ENCODE peak calls at places on chromosomes 12 and 14, in seven cellular contexts. One of them, this sample, is unnamed.

GRCh38 chr14:60655898-60656754 is 6.8 kb upstream of the SIX1 start:
- DNase-seq in body of pancreas: no peak
- DNase-seq in osteoblast: no peak
- DNase-seq in RWPE1: no peak
- DNase-seq in AG04450: no peak
- DNase-seq in DND-41: no peak
- DNase-seq in vagina: no peak
- DNase-seq in this sample: no peak

GRCh38 chr12:43357141-43357540 is 194.9 kb downstream of the ADAMTS20 start:
- DNase-seq in body of pancreas: no peak
- DNase-seq in osteoblast: no peak
- DNase-seq in RWPE1: no peak
- DNase-seq in AG04450: no peak
- DNase-seq in DND-41: no peak
- DNase-seq in vagina: no peak
- DNase-seq in this sample: no peak

GRCh38 chr14:24712909-24713308 is 78.9 kb upstream of the GZMB start:
- DNase-seq in body of pancreas: no peak
- DNase-seq in osteoblast: no peak
- DNase-seq in RWPE1: no peak
- DNase-seq in AG04450: no peak
- DNase-seq in DND-41: no peak
- DNase-seq in vagina: no peak
- DNase-seq in this sample: no peak

GRCh38 chr12:53289891-53290290 is 5.5 kb upstream of the PFDN5 start:
- DNase-seq in body of pancreas: no peak
- DNase-seq in osteoblast: peak
- DNase-seq in RWPE1: no peak
- DNase-seq in AG04450: no peak
- DNase-seq in DND-41: no peak
- DNase-seq in vagina: no peak
- DNase-seq in this sample: no peak

GRCh38 chr12:133129368-133130037 is 571 bp downstream of the ZNF891 start:
- DNase-seq in body of pancreas: no peak
- DNase-seq in osteoblast: no peak
- DNase-seq in RWPE1: peak
- DNase-seq in AG04450: no peak
- DNase-seq in DND-41: peak
- DNase-seq in vagina: no peak
- DNase-seq in this sample: no peak

GRCh38 chr14:52081964-52082363 is 13.1 kb upstream of the NID2 start:
- DNase-seq in body of pancreas: no peak
- DNase-seq in osteoblast: no peak
- DNase-seq in RWPE1: no peak
- DNase-seq in AG04450: no peak
- DNase-seq in DND-41: no peak
- DNase-seq in vagina: no peak
- DNase-seq in this sample: no peak

GRCh38 chr12:14278294-14278953 is 87.1 kb upstream of the ATF7IP start:
- DNase-seq in body of pancreas: no peak
- DNase-seq in osteoblast: no peak
- DNase-seq in RWPE1: no peak
- DNase-seq in AG04450: no peak
- DNase-seq in DND-41: no peak
- DNase-seq in vagina: no peak
- DNase-seq in this sample: no peak

GRCh38 chr12:10190558-10191388 is 11.9 kb downstream of the TMEM52B start:
- DNase-seq in body of pancreas: peak
- DNase-seq in osteoblast: peak
- DNase-seq in RWPE1: peak
- DNase-seq in AG04450: no peak
- DNase-seq in DND-41: peak
- DNase-seq in vagina: no peak
- DNase-seq in this sample: peak

GRCh38 chr14:82889701-82890100 is 1356.0 kb upstream of the SEL1L start:
- DNase-seq in body of pancreas: no peak
- DNase-seq in osteoblast: no peak
- DNase-seq in RWPE1: no peak
- DNase-seq in AG04450: no peak
- DNase-seq in DND-41: no peak
- DNase-seq in vagina: no peak
- DNase-seq in this sample: no peak

GRCh38 chr12:108313609-108314331 is 25.3 kb downstream of the CMKLR1 start:
- DNase-seq in body of pancreas: no peak
- DNase-seq in osteoblast: no peak
- DNase-seq in RWPE1: no peak
- DNase-seq in AG04450: no peak
- DNase-seq in DND-41: peak
- DNase-seq in vagina: no peak
- DNase-seq in this sample: no peak

GRCh38 chr14:76987956-76988520 is 40.5 kb downstream of the IRF2BPL start:
- DNase-seq in body of pancreas: no peak
- DNase-seq in osteoblast: no peak
- DNase-seq in RWPE1: no peak
- DNase-seq in AG04450: no peak
- DNase-seq in DND-41: no peak
- DNase-seq in vagina: no peak
- DNase-seq in this sample: no peak

GRCh38 chr12:67572492-67572891 is 76.1 kb upstream of the DYRK2 start:
- DNase-seq in body of pancreas: no peak
- DNase-seq in osteoblast: no peak
- DNase-seq in RWPE1: no peak
- DNase-seq in AG04450: no peak
- DNase-seq in DND-41: no peak
- DNase-seq in vagina: no peak
- DNase-seq in this sample: no peak

GRCh38 chr14:55327179-55327578 is 56.0 kb downstream of the FBXO34 start:
- DNase-seq in body of pancreas: no peak
- DNase-seq in osteoblast: no peak
- DNase-seq in RWPE1: no peak
- DNase-seq in AG04450: no peak
- DNase-seq in DND-41: no peak
- DNase-seq in vagina: no peak
- DNase-seq in this sample: no peak

GRCh38 chr14:61145903-61146411 is 135.2 kb downstream of the TMEM30B start:
- DNase-seq in body of pancreas: no peak
- DNase-seq in osteoblast: peak
- DNase-seq in RWPE1: no peak
- DNase-seq in AG04450: no peak
- DNase-seq in DND-41: no peak
- DNase-seq in vagina: no peak
- DNase-seq in this sample: peak

GRCh38 chr14:51182166-51182565 is 57.9 kb upstream of the TMX1 start:
- DNase-seq in body of pancreas: no peak
- DNase-seq in osteoblast: no peak
- DNase-seq in RWPE1: peak
- DNase-seq in AG04450: no peak
- DNase-seq in DND-41: no peak
- DNase-seq in vagina: no peak
- DNase-seq in this sample: no peak

GRCh38 chr12:79006306-79006705 is 141.7 kb downstream of the SYT1 start:
- DNase-seq in body of pancreas: no peak
- DNase-seq in osteoblast: peak
- DNase-seq in RWPE1: peak
- DNase-seq in AG04450: no peak
- DNase-seq in DND-41: no peak
- DNase-seq in vagina: no peak
- DNase-seq in this sample: peak

GRCh38 chr12:89927226-89927698 is 218.6 kb upstream of the ATP2B1 start:
- DNase-seq in body of pancreas: no peak
- DNase-seq in osteoblast: no peak
- DNase-seq in RWPE1: no peak
- DNase-seq in AG04450: no peak
- DNase-seq in DND-41: no peak
- DNase-seq in vagina: no peak
- DNase-seq in this sample: no peak

GRCh38 chr12:123483602-123484273 is 25.8 kb downstream of the SNRNP35 start:
- DNase-seq in body of pancreas: no peak
- DNase-seq in osteoblast: peak
- DNase-seq in RWPE1: no peak
- DNase-seq in AG04450: no peak
- DNase-seq in DND-41: peak
- DNase-seq in vagina: no peak
- DNase-seq in this sample: no peak
- H3K27ac ChIP-seq in body of pancreas: no peak
- H3K27ac ChIP-seq in osteoblast: no peak
- H3K27ac ChIP-seq in RWPE1: peak
- H3K27ac ChIP-seq in AG04450: no peak
- H3K27ac ChIP-seq in DND-41: peak
- H3K27ac ChIP-seq in vagina: no peak
- H3K27ac ChIP-seq in this sample: no peak

GRCh38 chr14:105493921-105494605 is 3.0 kb downstream of the TEDC1 start:
- DNase-seq in body of pancreas: no peak
- DNase-seq in osteoblast: peak
- DNase-seq in RWPE1: no peak
- DNase-seq in AG04450: no peak
- DNase-seq in DND-41: peak
- DNase-seq in vagina: no peak
- DNase-seq in this sample: no peak

GRCh38 chr14:105494606-105494929 is 3.5 kb downstream of the TEDC1 start:
- DNase-seq in body of pancreas: no peak
- DNase-seq in osteoblast: peak
- DNase-seq in RWPE1: no peak
- DNase-seq in AG04450: no peak
- DNase-seq in DND-41: no peak
- DNase-seq in vagina: no peak
- DNase-seq in this sample: no peak

GRCh38 chr14:105491366-105492006 is 440 bp downstream of the TEDC1 start:
- DNase-seq in body of pancreas: peak
- DNase-seq in osteoblast: peak
- DNase-seq in RWPE1: peak
- DNase-seq in AG04450: no peak
- DNase-seq in DND-41: peak
- DNase-seq in vagina: no peak
- DNase-seq in this sample: no peak

GRCh38 chr14:105492051-105492965 is 1.3 kb downstream of the TEDC1 start:
- DNase-seq in body of pancreas: peak
- DNase-seq in osteoblast: peak
- DNase-seq in RWPE1: no peak
- DNase-seq in AG04450: no peak
- DNase-seq in DND-41: no peak
- DNase-seq in vagina: no peak
- DNase-seq in this sample: no peak

GRCh38 chr14:105492966-105493871 is 2.2 kb downstream of the TEDC1 start:
- DNase-seq in body of pancreas: peak
- DNase-seq in osteoblast: peak
- DNase-seq in RWPE1: no peak
- DNase-seq in AG04450: no peak
- DNase-seq in DND-41: no peak
- DNase-seq in vagina: no peak
- DNase-seq in this sample: no peak
- TF ChIP-seq CTCF in body of pancreas: no peak
- TF ChIP-seq CTCF in osteoblast: no peak
- TF ChIP-seq CTCF in RWPE1: no peak
- TF ChIP-seq CTCF in AG04450: no peak
- TF ChIP-seq CTCF in DND-41: peak
- TF ChIP-seq CTCF in vagina: no peak
- TF ChIP-seq CTCF in this sample: no peak

GRCh38 chr14:90758028-90758889 is 58.0 kb downstream of the TTC7B start:
- DNase-seq in body of pancreas: peak
- DNase-seq in osteoblast: peak
- DNase-seq in RWPE1: peak
- DNase-seq in AG04450: peak
- DNase-seq in DND-41: peak
- DNase-seq in vagina: peak
- DNase-seq in this sample: peak
- H3K27ac ChIP-seq in body of pancreas: peak
- H3K27ac ChIP-seq in osteoblast: peak
- H3K27ac ChIP-seq in RWPE1: peak
- H3K27ac ChIP-seq in AG04450: peak
- H3K27ac ChIP-seq in DND-41: peak
- H3K27ac ChIP-seq in vagina: peak
- H3K27ac ChIP-seq in this sample: peak

GRCh38 chr12:12975322-12976077 is 23.5 kb upstream of the GPRC5D start:
- DNase-seq in body of pancreas: peak
- DNase-seq in osteoblast: peak
- DNase-seq in RWPE1: no peak
- DNase-seq in AG04450: no peak
- DNase-seq in DND-41: no peak
- DNase-seq in vagina: no peak
- DNase-seq in this sample: peak
- TF ChIP-seq CTCF in body of pancreas: no peak
- TF ChIP-seq CTCF in osteoblast: peak
- TF ChIP-seq CTCF in RWPE1: no peak
- TF ChIP-seq CTCF in AG04450: peak
- TF ChIP-seq CTCF in DND-41: peak
- TF ChIP-seq CTCF in vagina: peak
- TF ChIP-seq CTCF in this sample: peak

GRCh38 chr12:121189061-121189886 is 20.7 kb upstream of the P2RX4 start:
- DNase-seq in body of pancreas: no peak
- DNase-seq in osteoblast: peak
- DNase-seq in RWPE1: no peak
- DNase-seq in AG04450: no peak
- DNase-seq in DND-41: no peak
- DNase-seq in vagina: no peak
- DNase-seq in this sample: peak
- H3K27ac ChIP-seq in body of pancreas: no peak
- H3K27ac ChIP-seq in osteoblast: peak
- H3K27ac ChIP-seq in RWPE1: peak
- H3K27ac ChIP-seq in AG04450: no peak
- H3K27ac ChIP-seq in DND-41: no peak
- H3K27ac ChIP-seq in vagina: no peak
- H3K27ac ChIP-seq in this sample: peak

DNA sequence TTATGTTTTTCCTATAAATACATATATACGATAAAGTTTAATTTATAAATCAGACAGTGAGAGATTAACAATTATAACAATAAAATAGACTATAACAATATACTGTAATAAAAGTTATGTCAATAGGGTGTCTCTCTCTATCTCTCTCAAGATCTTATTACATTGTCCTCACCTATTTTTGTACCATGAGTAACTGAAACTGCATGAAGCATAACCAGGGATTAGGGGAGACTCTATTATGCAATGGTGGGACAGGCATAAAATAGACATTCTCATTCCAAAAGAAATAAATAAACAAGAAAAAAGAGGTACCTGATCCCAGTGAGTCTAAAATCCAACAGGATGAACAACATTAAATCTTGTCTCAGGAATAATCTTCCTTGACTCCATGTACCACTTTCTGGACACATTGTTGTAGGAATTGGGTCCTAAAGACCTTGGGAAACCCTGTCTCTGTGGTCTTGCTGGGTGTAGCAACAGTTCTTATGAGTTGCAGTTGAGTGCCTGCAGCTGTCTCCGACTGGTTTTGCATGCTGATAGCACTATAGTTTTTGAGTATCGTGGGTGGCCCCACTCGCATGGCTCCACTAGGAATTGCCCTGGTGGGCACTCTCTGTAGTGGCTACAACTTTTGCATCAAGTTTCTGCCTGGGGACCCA is 204.8 kb downstream of the KITLG start:
- DNase-seq in body of pancreas: no peak
- DNase-seq in osteoblast: no peak
- DNase-seq in RWPE1: no peak
- DNase-seq in AG04450: no peak
- DNase-seq in DND-41: no peak
- DNase-seq in vagina: no peak
- DNase-seq in this sample: no peak
- TF ChIP-seq CTCF in body of pancreas: no peak
- TF ChIP-seq CTCF in osteoblast: no peak
- TF ChIP-seq CTCF in RWPE1: no peak
- TF ChIP-seq CTCF in AG04450: no peak
- TF ChIP-seq CTCF in DND-41: no peak
- TF ChIP-seq CTCF in vagina: no peak
- TF ChIP-seq CTCF in this sample: no peak